ENCODE peak calls at places on chromosome 20, in six cellular contexts. One of them, this sample, is unnamed.
A peak's percentile ranks its signal among the peaks of the same experiment; 100 is the strongest.

GRCh38 chr20:16922834-16923233 is 174.7 kb downstream of the OTOR start:
- DNase-seq in neural progenitor cell: no peak
- DNase-seq in Jurkat, Clone E6-1: no peak
- DNase-seq in effector CD4-positive, alpha-beta T cell: no peak
- DNase-seq in hypothalamus: no peak
- DNase-seq in activated T-helper 1 cell treated with Interleukin-2 at 50 U/mL for 16 hours: no peak
- DNase-seq in this sample: no peak

GRCh38 chr20:51695574-51696303 is 72.5 kb downstream of the ATP9A start:
- DNase-seq in Jurkat, Clone E6-1: no peak
- DNase-seq in neural progenitor cell: no peak
- DNase-seq in hypothalamus: no peak
- DNase-seq in activated T-helper 1 cell treated with Interleukin-2 at 50 U/mL for 16 hours: no peak
- DNase-seq in effector CD4-positive, alpha-beta T cell: no peak
- DNase-seq in this sample: no peak

GRCh38 chr20:45470262-45470931 is 844 bp downstream of the WFDC2 start:
- DNase-seq in hypothalamus: peak; percentile 30
- DNase-seq in neural progenitor cell: peak; percentile 65
- DNase-seq in Jurkat, Clone E6-1: no peak
- DNase-seq in effector CD4-positive, alpha-beta T cell: no peak
- DNase-seq in activated T-helper 1 cell treated with Interleukin-2 at 50 U/mL for 16 hours: no peak
- DNase-seq in this sample: peak; percentile 42

GRCh38 chr20:9807176-9807575 is 31.7 kb downstream of the PAK5 start:
- DNase-seq in hypothalamus: no peak
- DNase-seq in activated T-helper 1 cell treated with Interleukin-2 at 50 U/mL for 16 hours: no peak
- DNase-seq in Jurkat, Clone E6-1: no peak
- DNase-seq in neural progenitor cell: no peak
- DNase-seq in effector CD4-positive, alpha-beta T cell: no peak
- DNase-seq in this sample: no peak

GRCh38 chr20:33650111-33650752 is 11.9 kb upstream of the C20orf144 start:
- DNase-seq in Jurkat, Clone E6-1: no peak
- DNase-seq in effector CD4-positive, alpha-beta T cell: no peak
- DNase-seq in neural progenitor cell: no peak
- DNase-seq in hypothalamus: no peak
- DNase-seq in activated T-helper 1 cell treated with Interleukin-2 at 50 U/mL for 16 hours: no peak
- DNase-seq in this sample: no peak

GRCh38 chr20:19735446-19735845 is 22.6 kb upstream of the RIN2 start:
- DNase-seq in activated T-helper 1 cell treated with Interleukin-2 at 50 U/mL for 16 hours: no peak
- DNase-seq in hypothalamus: no peak
- DNase-seq in effector CD4-positive, alpha-beta T cell: no peak
- DNase-seq in Jurkat, Clone E6-1: no peak
- DNase-seq in neural progenitor cell: no peak
- DNase-seq in this sample: no peak

GRCh38 chr20:36848078-36848660 is 27.8 kb upstream of the TLDC2 start:
- DNase-seq in neural progenitor cell: no peak
- DNase-seq in Jurkat, Clone E6-1: no peak
- DNase-seq in hypothalamus: no peak
- DNase-seq in effector CD4-positive, alpha-beta T cell: no peak
- DNase-seq in activated T-helper 1 cell treated with Interleukin-2 at 50 U/mL for 16 hours: no peak
- DNase-seq in this sample: no peak

GRCh38 chr20:19688031-19688806 is 69.8 kb upstream of the RIN2 start:
- DNase-seq in Jurkat, Clone E6-1: no peak
- DNase-seq in hypothalamus: peak; percentile 40
- DNase-seq in effector CD4-positive, alpha-beta T cell: no peak
- DNase-seq in activated T-helper 1 cell treated with Interleukin-2 at 50 U/mL for 16 hours: no peak
- DNase-seq in neural progenitor cell: peak; percentile 53
- DNase-seq in this sample: no peak

GRCh38 chr20:4637081-4637797 is 84.5 kb upstream of the PRND start:
- DNase-seq in effector CD4-positive, alpha-beta T cell: no peak
- DNase-seq in Jurkat, Clone E6-1: no peak
- DNase-seq in activated T-helper 1 cell treated with Interleukin-2 at 50 U/mL for 16 hours: no peak
- DNase-seq in neural progenitor cell: peak; percentile 8
- DNase-seq in hypothalamus: no peak
- DNase-seq in this sample: no peak

GRCh38 chr20:62367483-62368302 is 581 bp upstream of the LAMA5 start:
- DNase-seq in activated T-helper 1 cell treated with Interleukin-2 at 50 U/mL for 16 hours: no peak
- DNase-seq in effector CD4-positive, alpha-beta T cell: no peak
- DNase-seq in Jurkat, Clone E6-1: no peak
- DNase-seq in hypothalamus: no peak
- DNase-seq in neural progenitor cell: peak; percentile 73
- DNase-seq in this sample: no peak

This sample was measured in neuronal stem cell.